ENCODE peak calls at places on chromosomes 3 and 15, in five cellular contexts. I is effector memory CD8-positive, alpha-beta T cell; K is glutamatergic neuron; L is neural crest cell; R is nephron progenitor cell. T is an unnamed sample.

GRCh38 chr15:44662478-44663409 is 718 bp downstream of the SPG11 start:
- DNase-seq in I (peak), K (peak), L (peak), R (peak), T (peak)

GRCh38 chr3:50246517-50246954 is 10.5 kb downstream of the GNAI2 start:
- DNase-seq in I (peak), K (no peak), L (no peak), R (no peak), T (peak)

GRCh38 chr3:185423178-185423577 is 60.2 kb downstream of the MAP3K13 start:
- DNase-seq in I (no peak), K (no peak), L (no peak), R (no peak), T (no peak)

GRCh38 chr3:179450321-179450720 is 949 bp downstream of the GNB4 start:
- DNase-seq in I (no peak), K (no peak), L (no peak), R (no peak), T (no peak)

GRCh38 chr3:184117649-184118048 is 17.5 kb upstream of the EIF2B5 start:
- DNase-seq in I (no peak), K (no peak), L (no peak), R (no peak), T (no peak)

GRCh38 chr3:169390310-169390731 is 273.2 kb downstream of the MECOM start:
- DNase-seq in I (no peak), K (no peak), L (no peak), R (no peak), T (no peak)

GRCh38 chr3:64717411-64717810 is 29.6 kb upstream of the ADAMTS9 start:
- DNase-seq in I (no peak), K (no peak), L (no peak), R (no peak), T (no peak)

GRCh38 chr15:100042558-100042957 is 299.2 kb downstream of the ADAMTS17 start:
- DNase-seq in I (no peak), K (no peak), L (no peak), R (no peak), T (no peak)

GRCh38 chr3:159853506-159853864 is 135.2 kb upstream of the IL12A start:
- DNase-seq in I (no peak), K (no peak), L (no peak), R (no peak), T (no peak)

GRCh38 chr15:58666957-58667356 is 82.5 kb downstream of the ADAM10 start:
- DNase-seq in I (no peak), K (no peak), L (no peak), R (no peak), T (no peak)

GRCh38 chr3:10993729-10994065 is 1.1 kb downstream of the SLC6A1 start:
- DNase-seq in I (no peak), K (no peak), L (no peak), R (no peak), T (no peak)

GRCh38 chr15:76181705-76182107 is 121.9 kb downstream of the TMEM266 start:
- DNase-seq in I (no peak), K (no peak), L (no peak), R (no peak), T (no peak)

GRCh38 chr3:4533489-4534443 is 40.6 kb downstream of the ITPR1 start:
- DNase-seq in I (no peak), K (no peak), L (no peak), R (peak), T (no peak)

GRCh38 chr3:58522759-58523425 is 14.1 kb downstream of the ACOX2 start:
- DNase-seq in I (no peak), K (no peak), L (no peak), R (no peak), T (no peak)

GRCh38 chr3:46640927-46641326 is 28.6 kb downstream of the FAM240A start:
- DNase-seq in I (no peak), K (no peak), L (no peak), R (no peak), T (no peak)

GRCh38 chr3:14452676-14453367 is 50.4 kb downstream of the SLC6A6 start:
- DNase-seq in I (no peak), K (no peak), L (no peak), R (no peak), T (no peak)

GRCh38 chr15:89429986-89430385 is 66.4 kb downstream of the RHCG start:
- DNase-seq in I (no peak), K (no peak), L (no peak), R (no peak), T (no peak)

GRCh38 chr3:9947025-9947995 is 4.9 kb downstream of the PRRT3 start:
- DNase-seq in I (no peak), K (peak), L (peak), R (peak), T (no peak)

GRCh38 chr3:148075829-148076716 is 621.6 kb upstream of the AGTR1 start:
- DNase-seq in I (no peak), K (no peak), L (no peak), R (peak), T (no peak)

GRCh38 chr15:42178056-42178455 is 21.6 kb upstream of the PLA2G4F start:
- DNase-seq in I (no peak), K (no peak), L (no peak), R (no peak), T (no peak)

GRCh38 chr3:33629219-33629618 is 88.8 kb downstream of the CLASP2 start:
- DNase-seq in I (no peak), K (no peak), L (no peak), R (no peak), T (no peak)

GRCh38 chr3:31522152-31522551 is 10.6 kb upstream of the STT3B start:
- DNase-seq in I (no peak), K (no peak), L (no peak), R (no peak), T (no peak)